ENCODE peak calls at places on chromosomes 3 and 15, in four cellular contexts. Y is mucosa of descending colon, S is brain microvascular endothelial cell, I is heart left ventricle. U is an unnamed sample. For H3K36me3, the result is how much of the 10 kb centered on the place peaks cover.

GRCh38 chr3:191070201-191070600 is 128.8 kb upstream of the OSTN start:
- DNase-seq in Y (no peak), S (peak), I (no peak), U (no peak)

GRCh38 chr3:141487419-141488345 is 855 bp downstream of the RASA2 start:
- DNase-seq in Y (peak), S (peak), I (peak), U (peak)

GRCh38 chr3:136885357-136886213 is 23.6 kb downstream of the NCK1 start:
- DNase-seq in Y (no peak), S (no peak), I (no peak), U (no peak)

GRCh38 chr3:69439683-69440270 is 53.9 kb upstream of the FRMD4B start:
- DNase-seq in Y (no peak), S (no peak), I (no peak), U (no peak)

GRCh38 chr3:127632441-127632840 is 3.5 kb downstream of the PODXL2 start:
- DNase-seq in Y (no peak), S (no peak), I (no peak), U (no peak)

GRCh38 chr15:60062826-60063225 is 58.7 kb downstream of the FOXB1 start:
- DNase-seq in Y (no peak), S (peak), I (no peak), U (no peak)

GRCh38 chr3:45972534-45973402 is 22.9 kb downstream of the FYCO1 start:
- DNase-seq in Y (no peak), S (peak), I (no peak), U (no peak)

GRCh38 chr15:58355352-58355964 is 76.3 kb upstream of the LIPC start:
- DNase-seq in Y (no peak), S (no peak), I (no peak), U (no peak)

GRCh38 chr15:23574742-23575141 is 9.3 kb downstream of the MKRN3 start:
- DNase-seq in Y (no peak), S (no peak), I (no peak), U (no peak)

GRCh38 chr3:86958534-86958933 is 32.4 kb downstream of the VGLL3 start:
- DNase-seq in Y (no peak), S (peak), I (no peak), U (no peak)

GRCh38 chr3:156761713-156762575 is 64.2 kb upstream of the LEKR1 start:
- DNase-seq in Y (no peak), S (no peak), I (no peak), U (no peak)

GRCh38 chr15:99168601-99169580 is 64.0 kb downstream of the SYNM start:
- DNase-seq in Y (no peak), S (no peak), I (no peak), U (no peak)

GRCh38 chr15:76058714-76059319 is 968 bp upstream of the TMEM266 start:
- DNase-seq in Y (peak), S (no peak), I (no peak), U (no peak)

GRCh38 chr15:85116066-85116465 is 134.4 kb downstream of the PDE8A start:
- DNase-seq in Y (no peak), S (no peak), I (no peak), U (no peak)

GRCh38 chr15:42151012-42151615 is 5.3 kb downstream of the PLA2G4F start:
- DNase-seq in Y (no peak), S (no peak), I (no peak), U (no peak)

GRCh38 chr3:179181021-179181472 is 32.9 kb downstream of the PIK3CA start:
- DNase-seq in Y (no peak), S (no peak), I (no peak), U (no peak)

GRCh38 chr15:76177491-76178040 is 117.8 kb downstream of the TMEM266 start:
- DNase-seq in Y (no peak), S (peak), I (peak), U (no peak)

GRCh38 chr3:58628823-58629562 is 37.6 kb downstream of the FAM3D start:
- DNase-seq in Y (peak), S (peak), I (no peak), U (no peak)
- TF ChIP-seq CTCF in Y (no peak), S (no peak), I (no peak), U (no peak)

GRCh38 chr3:160987982-160988964 is 116.9 kb downstream of the B3GALNT1 start:
- DNase-seq in Y (no peak), S (no peak), I (no peak), U (no peak)

GRCh38 chr3:160981217-160981938 is 123.8 kb downstream of the B3GALNT1 start:
- DNase-seq in Y (peak), S (no peak), I (no peak), U (no peak)

GRCh38 chr3:160982497-160982896 is 122.7 kb downstream of the B3GALNT1 start:
- DNase-seq in Y (no peak), S (no peak), I (no peak), U (no peak)

GRCh38 chr3:160980740-160981139 is 124.4 kb downstream of the B3GALNT1 start:
- DNase-seq in Y (no peak), S (no peak), I (no peak), U (no peak)

DNA sequence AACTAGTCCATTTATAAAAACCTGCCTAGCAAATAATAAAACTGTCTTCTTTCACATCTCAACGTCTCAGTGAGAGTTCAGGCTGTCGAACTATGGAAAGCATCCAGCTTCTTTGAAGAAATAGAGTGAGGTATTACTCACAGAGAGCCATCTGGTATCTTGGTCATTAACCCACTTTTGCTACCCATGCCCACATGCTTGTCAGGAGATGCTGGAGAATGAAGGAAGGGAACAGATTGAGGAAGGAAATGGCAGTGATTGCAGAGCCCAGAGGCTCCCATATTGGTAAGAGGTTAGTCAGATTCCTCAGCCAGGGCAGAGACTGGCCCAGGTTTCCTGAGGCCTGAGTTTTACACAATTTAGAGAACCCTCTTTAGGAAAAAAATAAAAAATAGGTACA is 119.1 kb downstream of the B3GALNT1 start:
- DNase-seq in Y (no peak), S (no peak), I (no peak), U (no peak)
- H3K36me3 ChIP-seq in Y (under half), S (under half), I (under half), U (under half)

GRCh38 chr3:174355505-174355904 is 503.6 kb upstream of the NAALADL2 start:
- DNase-seq in Y (peak), S (peak), I (no peak), U (no peak)
- TF ChIP-seq CTCF in Y (no peak), S (peak), I (no peak), U (no peak)

DNA sequence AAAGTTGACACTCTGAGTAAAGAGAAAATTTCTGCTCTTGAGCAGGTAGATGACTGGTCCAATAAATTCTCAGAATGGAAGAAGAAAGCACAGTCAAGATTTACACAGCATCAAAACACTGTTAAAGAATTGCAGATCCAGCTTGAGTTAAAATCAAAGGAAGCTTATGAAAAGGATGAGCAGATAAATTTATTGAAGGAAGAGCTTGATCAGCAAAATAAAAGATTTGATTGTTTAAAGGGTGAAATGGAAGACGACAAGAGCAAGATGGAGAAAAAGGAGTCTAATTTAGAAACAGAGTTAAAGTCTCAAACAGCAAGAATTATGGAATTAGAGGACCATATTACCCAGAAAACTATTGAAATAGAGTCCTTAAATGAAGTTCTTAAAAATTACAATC is 151.8 kb upstream of the LRRFIP2 start:
- DNase-seq in Y (no peak), S (no peak), I (no peak), U (no peak)
- H3K36me3 ChIP-seq in Y (under half), S (under half), I (half or more), U (under half)

DNA sequence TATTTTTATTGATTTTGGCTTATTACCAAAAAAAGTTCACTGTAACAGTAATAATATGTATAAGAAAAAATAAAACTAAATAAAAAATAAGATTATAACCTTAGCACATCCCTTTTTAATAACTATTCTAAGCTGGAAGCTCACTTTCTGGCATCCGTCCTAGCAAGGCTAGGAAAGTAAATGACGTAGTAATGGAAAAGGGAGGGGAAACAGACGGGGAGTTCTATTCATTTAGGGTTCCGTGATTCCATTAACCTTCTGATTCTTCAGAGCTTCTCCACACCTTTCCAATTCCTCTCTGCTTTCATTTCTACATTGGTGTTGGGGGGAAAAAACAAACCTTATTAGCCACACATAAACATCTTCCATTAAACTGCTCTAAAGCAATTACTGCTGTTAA is 156.6 kb downstream of the FGF12 start:
- DNase-seq in Y (no peak), S (no peak), I (no peak), U (no peak)
- TF ChIP-seq CTCF in Y (no peak), S (no peak), I (no peak), U (no peak)

GRCh38 chr3:40465111-40465407 is 7.9 kb downstream of the RPL14 start:
- DNase-seq in Y (no peak), S (no peak), I (no peak), U (no peak)
- H3K36me3 ChIP-seq in Y (under half), S (under half), I (half or more), U (under half)

DNA sequence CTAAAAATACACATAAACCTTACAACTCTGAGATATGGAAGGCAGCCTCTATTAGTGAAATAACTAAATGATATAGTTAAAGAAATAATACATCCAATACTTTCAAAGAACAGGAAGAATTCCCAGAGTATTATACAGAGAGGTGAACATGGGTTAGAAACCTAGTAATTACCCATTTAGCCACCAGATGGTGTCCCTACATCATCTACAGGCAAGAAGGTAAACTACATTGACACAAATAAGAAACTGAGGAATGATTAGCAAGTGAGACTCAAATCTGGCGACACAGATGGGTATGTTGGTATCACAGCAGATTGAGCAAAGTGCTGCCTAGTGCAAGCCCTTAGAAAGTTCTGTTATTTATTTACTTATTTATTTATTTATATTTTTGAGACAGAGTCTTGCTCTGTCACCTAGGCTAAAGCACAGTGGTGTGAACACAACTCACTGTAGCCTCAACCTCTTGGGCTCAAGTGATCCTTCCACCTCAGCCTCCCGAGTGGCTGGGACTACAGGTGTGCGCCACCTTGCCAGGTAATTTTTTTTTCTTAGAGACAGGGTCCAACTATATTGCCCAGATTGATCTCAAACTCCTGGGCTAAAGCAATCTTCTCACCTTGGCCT is 28.2 kb downstream of the NEK4 start:
- DNase-seq in Y (peak), S (peak), I (no peak), U (no peak)
- TF ChIP-seq CTCF in Y (no peak), S (peak), I (peak), U (peak)

DNA sequence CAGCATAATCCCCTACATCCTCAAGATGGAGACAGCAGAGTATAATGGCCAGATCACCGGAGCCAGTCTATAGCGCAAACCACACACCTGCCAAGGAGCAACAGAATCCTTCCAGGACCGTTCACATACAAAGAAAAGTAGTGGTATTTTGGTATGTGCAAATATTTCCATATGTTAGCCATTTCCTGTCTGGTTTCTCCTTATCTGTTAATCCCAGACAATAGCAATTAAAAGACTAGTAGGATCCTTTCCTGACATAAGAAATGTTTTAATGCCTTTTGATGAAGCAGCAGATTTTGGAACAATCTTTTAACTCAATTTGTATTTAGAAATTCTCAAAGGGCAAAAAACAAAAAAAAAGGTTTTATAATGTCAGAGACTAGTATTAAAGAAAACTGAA is 22.2 kb downstream of the MRPS25 start:
- DNase-seq in Y (no peak), S (peak), I (no peak), U (no peak)
- H3K36me3 ChIP-seq in Y (under half), S (half or more), I (half or more), U (under half)

DNA sequence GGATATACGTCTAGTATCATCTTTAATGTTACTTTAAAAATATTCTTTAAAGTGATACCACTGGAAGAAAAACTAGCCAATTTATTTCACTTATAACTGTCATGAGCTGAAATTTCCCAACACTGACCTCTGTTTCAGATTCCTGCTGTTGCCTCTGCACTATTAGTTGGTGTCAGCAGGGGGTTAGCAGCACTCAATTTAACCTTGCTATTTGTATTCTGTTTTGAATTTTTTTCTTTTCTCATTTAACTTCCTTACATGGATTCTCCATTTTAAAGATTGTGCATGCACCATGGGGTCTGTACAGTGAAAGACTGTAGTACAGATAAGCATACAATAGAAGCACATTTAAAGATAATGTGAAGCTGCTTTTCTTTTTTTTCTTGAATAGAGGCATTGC is 169.2 kb downstream of the UBE2E2 start:
- DNase-seq in Y (no peak), S (peak), I (no peak), U (no peak)
- TF ChIP-seq CTCF in Y (no peak), S (peak), I (no peak), U (no peak)